ENCODE peak calls at places on chromosomes 16 and 17, in nine cellular contexts. A is MM.1S, M is HCT116, Z is colonic mucosa, C is thoracic aorta, J is tibial artery, N is fibroblast of lung, Y is right atrium auricular region, R is psoas muscle. I is an unnamed sample. For H3K27me3 and H3K4me1, the result is how much of the 10 kb centered on the place peaks cover.

GRCh38 chr17:47305302-47305923 is 18.3 kb upstream of the EFCAB13 start:
- DNase-seq in R (no peak), N (peak), C (no peak), M (no peak), J (no peak), Y (no peak), Z (no peak), A (no peak), I (peak)

GRCh38 chr17:14427914-14428639 is 127.2 kb downstream of the HS3ST3B1 start:
- DNase-seq in A (peak), N (no peak), J (no peak), C (no peak), Y (no peak), Z (no peak), M (no peak), R (no peak), I (no peak)

GRCh38 chr16:65832269-65832668 is 534.2 kb upstream of the CDH5 start:
- DNase-seq in Y (no peak), M (no peak), C (no peak), A (no peak), J (no peak), R (no peak), N (no peak), Z (no peak), I (no peak)

GRCh38 chr17:62653002-62653830 is 25.7 kb downstream of the MRC2 start:
- DNase-seq in Z (peak), C (peak), Y (peak), M (no peak), A (peak), N (peak), R (peak), J (peak), I (peak)

GRCh38 chr17:17054636-17055035 is 12.4 kb downstream of the MPRIP start:
- DNase-seq in A (no peak), M (no peak), N (no peak), J (no peak), R (no peak), C (no peak), Y (no peak), Z (no peak), I (no peak)

GRCh38 chr17:3802461-3803307 is 1.7 kb upstream of the ITGAE start:
- DNase-seq in C (no peak), Z (no peak), N (peak), J (peak), A (no peak), Y (peak), R (no peak), M (no peak), I (no peak)

GRCh38 chr17:60675997-60676396 is 1.7 kb upstream of the BCAS3 start:
- DNase-seq in R (no peak), Y (no peak), C (no peak), Z (no peak), N (no peak), A (no peak), M (no peak), J (no peak), I (no peak)

GRCh38 chr16:86363057-86363490 is 147.3 kb upstream of the FOXF1 start:
- DNase-seq in R (no peak), J (no peak), Z (no peak), C (no peak), N (peak), M (no peak), A (no peak), Y (no peak), I (peak)

GRCh38 chr16:9901-10665 is 43.3 kb downstream of the POLR3K start:
- DNase-seq in R (peak), Y (no peak), N (no peak), M (no peak), C (no peak), Z (no peak), J (no peak), A (no peak), I (no peak)

GRCh38 chr17:52145496-52145895 is 13.0 kb downstream of the CA10 start:
- DNase-seq in M (no peak), R (no peak), A (peak), J (no peak), N (no peak), Z (no peak), C (no peak), Y (no peak), I (no peak)

GRCh38 chr16:77298638-77299360 is 99.6 kb downstream of the SYCE1L start:
- DNase-seq in Z (no peak), A (no peak), Y (peak), J (peak), M (no peak), C (no peak), N (peak), R (no peak), I (no peak)

GRCh38 chr17:78923660-78924453 is 1.3 kb downstream of the TIMP2 start:
- DNase-seq in N (no peak), M (peak), Z (peak), R (peak), J (peak), Y (no peak), A (peak), C (no peak), I (no peak)

GRCh38 chr17:66165537-66166123 is 26.3 kb downstream of the CEP112 start:
- DNase-seq in A (peak), Z (no peak), C (no peak), Y (no peak), N (peak), R (no peak), J (no peak), M (peak), I (no peak)

GRCh38 chr16:84324439-84325262 is 30.0 kb downstream of the WFDC1 start:
- DNase-seq in C (no peak), Y (no peak), Z (no peak), J (no peak), M (no peak), A (no peak), R (no peak), N (no peak), I (no peak)

GRCh38 chr16:67833035-67833417 is 9.1 kb upstream of the THAP11 start:
- DNase-seq in N (peak), Z (peak), R (no peak), A (no peak), J (no peak), M (no peak), Y (no peak), C (no peak), I (peak)

GRCh38 chr16:68434654-68435210 is 13.6 kb downstream of the SMPD3 start:
- DNase-seq in M (no peak), J (no peak), N (no peak), A (no peak), Y (no peak), C (no peak), Z (peak), R (no peak), I (no peak)

GRCh38 chr16:27458196-27458728 is 56.3 kb downstream of the IL21R start:
- DNase-seq in Z (no peak), A (no peak), Y (no peak), J (no peak), R (peak), C (no peak), M (no peak), N (no peak), I (no peak)

GRCh38 chr16:23505180-23505665 is 5.1 kb downstream of the GGA2 start:
- DNase-seq in Y (no peak), M (no peak), Z (no peak), N (no peak), J (no peak), A (no peak), R (no peak), C (no peak), I (no peak)

GRCh38 chr16:2027024-2028010 is 615 bp downstream of the NHERF2 start:
- DNase-seq in J (no peak), N (no peak), C (no peak), A (peak), Y (no peak), Z (no peak), R (no peak), M (no peak), I (no peak)

DNA sequence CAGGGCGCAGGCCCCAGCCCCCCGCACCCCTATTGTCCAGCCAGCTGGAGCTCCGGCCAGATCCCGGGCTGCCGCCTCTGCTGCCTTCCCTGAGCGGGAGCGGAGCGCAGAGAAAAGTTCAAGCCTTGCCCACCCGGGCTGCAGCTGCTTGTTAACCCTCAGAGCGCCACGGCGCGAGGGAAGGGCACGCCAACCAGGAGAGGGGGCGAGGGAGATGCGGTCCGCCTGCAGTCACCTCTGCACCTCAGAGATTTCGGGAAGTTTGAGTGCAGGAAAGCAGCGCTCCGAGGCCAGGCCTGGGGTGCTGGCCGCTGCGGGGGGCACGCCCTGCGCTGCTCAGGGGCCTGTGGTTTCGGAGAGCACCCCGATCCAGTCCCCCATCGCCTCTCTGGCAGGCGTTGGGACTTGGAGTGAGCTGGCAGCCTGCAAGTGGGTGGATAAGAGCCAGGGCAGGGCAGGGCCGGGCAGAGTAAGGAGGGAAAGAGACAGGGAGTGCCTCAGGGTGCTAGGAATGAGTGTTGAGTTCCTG is 1.1 kb downstream of the CDH13 start:
- DNase-seq in N (no peak), Y (no peak), A (no peak), J (peak), R (peak), Z (no peak), M (no peak), C (no peak), I (peak)
- H3K27me3 ChIP-seq in N (under half), Y (under half), A (under half), J (under half), R (under half), Z (under half), M (under half), C (under half), I (under half)

GRCh38 chr16:31473300-31474052 is 1.5 kb downstream of the TGFB1I1 start:
- DNase-seq in M (no peak), A (no peak), N (no peak), Z (peak), C (no peak), R (peak), J (no peak), Y (no peak), I (no peak)

GRCh38 chr16:31471875-31472558 is at the start of gene TGFB1I1:
- DNase-seq in Y (peak), A (no peak), Z (peak), N (peak), M (no peak), J (peak), C (no peak), R (peak), I (peak)

GRCh38 chr16:31474173-31474714 is 2.3 kb downstream of the TGFB1I1 start:
- DNase-seq in M (no peak), N (peak), Y (no peak), A (no peak), J (peak), C (no peak), R (peak), Z (peak), I (no peak)

GRCh38 chr16:31471241-31471874 is 594 bp upstream of the TGFB1I1 start:
- DNase-seq in Y (no peak), R (peak), A (no peak), C (no peak), J (no peak), M (no peak), N (no peak), Z (no peak), I (peak)

DNA sequence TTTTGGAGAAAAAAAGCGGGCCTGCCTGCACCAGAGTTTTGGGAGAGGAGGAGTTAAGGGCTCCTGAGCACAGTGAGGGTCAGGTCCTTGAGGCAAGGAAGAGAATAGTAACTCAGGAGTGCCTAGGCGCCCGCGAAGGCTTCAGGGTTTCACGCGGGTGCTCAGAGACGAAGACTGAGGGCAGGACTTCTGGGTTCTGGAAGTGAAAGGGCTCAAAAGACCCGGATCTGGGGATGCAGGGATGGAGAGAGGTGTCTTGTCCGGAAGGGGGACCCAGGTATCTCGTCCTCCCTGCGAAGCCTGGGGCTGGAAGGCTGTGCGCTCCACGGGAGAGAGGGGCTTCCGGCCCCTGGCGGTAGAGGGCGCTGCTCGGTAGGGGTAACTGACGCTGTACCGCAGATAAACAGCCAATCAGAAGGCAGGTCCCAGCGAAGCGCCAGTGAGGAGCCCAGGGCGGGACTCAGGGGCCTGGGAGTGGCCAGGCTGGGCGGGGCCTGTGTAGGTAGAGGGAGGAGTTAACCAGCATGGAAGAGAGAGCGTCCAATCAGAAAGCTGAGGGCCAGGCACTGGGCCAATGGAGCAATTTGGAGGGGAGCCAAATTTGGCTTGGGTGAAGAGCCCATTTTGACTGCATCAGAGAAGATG is 729 bp downstream of the TGFB1I1 start:
- DNase-seq in M (peak), Y (peak), Z (peak), R (peak), C (peak), N (peak), J (peak), A (no peak), I (peak)
- H3K27ac ChIP-seq in M (peak), Y (peak), Z (peak), R (peak), C (peak), N (peak), J (peak), A (no peak), I (peak)

DNA sequence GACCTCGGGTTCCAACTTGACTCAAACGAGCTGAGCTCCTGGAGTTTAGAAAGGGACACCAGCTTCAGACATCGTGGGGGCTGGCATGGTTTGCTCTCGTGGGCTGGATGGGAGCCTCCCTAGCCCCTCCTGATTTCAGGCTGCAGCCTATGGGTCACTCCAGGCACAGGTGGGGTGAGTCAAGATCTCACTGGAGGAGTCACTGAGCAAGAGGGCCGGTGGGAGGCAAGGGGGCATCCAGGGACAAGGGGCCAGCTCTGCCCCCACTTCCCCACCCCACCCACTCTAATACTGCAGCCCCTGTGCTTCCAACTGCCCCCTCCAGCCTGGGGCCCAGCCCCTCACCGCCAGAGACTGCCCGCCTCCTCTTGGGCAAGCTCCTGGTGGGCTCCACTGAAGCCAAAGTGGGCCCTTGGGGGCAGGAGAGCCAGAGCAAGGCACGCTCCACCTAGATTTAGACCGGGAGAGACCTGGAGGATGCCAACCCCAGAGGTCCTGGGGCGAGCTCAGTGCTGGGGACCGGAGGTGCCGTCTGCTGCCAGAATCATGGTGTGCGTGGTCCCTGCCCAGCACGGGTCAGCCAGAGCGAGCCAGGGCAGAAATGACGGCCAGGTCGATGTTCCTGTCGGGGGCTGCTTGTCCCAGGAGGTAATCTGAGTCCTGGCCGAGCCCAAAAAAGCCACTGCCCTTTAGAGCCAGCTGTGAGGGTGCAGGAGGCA is 6.4 kb downstream of the SLC16A3 start:
- DNase-seq in R (peak), Y (no peak), M (no peak), N (no peak), A (no peak), J (no peak), Z (no peak), C (no peak), I (no peak)
- H3K4me1 ChIP-seq in R (half or more), Y (half or more), M (under half), N (under half), A (under half), J (under half), Z (under half), C (half or more), I (under half)

DNA sequence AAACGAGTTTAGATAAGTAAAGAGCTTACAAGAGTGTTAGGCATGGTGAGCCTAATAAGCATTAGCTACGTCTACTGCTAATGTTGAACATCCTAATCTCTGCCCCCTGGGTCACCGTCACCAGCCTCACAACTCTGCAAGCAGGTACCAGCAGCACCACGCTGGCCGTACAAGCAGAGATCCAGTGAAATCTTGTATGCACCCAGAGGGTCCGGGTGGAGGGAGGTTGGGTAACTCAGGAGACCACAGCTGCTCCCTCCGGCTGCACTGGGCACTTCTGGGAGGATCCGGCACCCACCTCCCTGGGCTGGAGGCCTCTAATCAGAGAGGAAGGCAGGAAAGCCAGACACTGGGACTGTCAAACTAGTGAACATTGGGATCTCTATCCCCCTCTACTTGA is 8.4 kb upstream of the OR1F1 start:
- DNase-seq in J (no peak), R (no peak), N (no peak), Y (no peak), C (no peak), M (no peak), A (no peak), Z (no peak), I (no peak)
- H3K27me3 ChIP-seq in J (under half), R (under half), N (under half), Y (under half), C (under half), M (under half), A (half or more), Z (half or more), I (under half)

GRCh38 chr16:15810949-15811348 is 45.9 kb downstream of the MYH11 start:
- DNase-seq in R (no peak), A (no peak), C (no peak), Z (no peak), Y (no peak), J (no peak), N (no peak), M (no peak), I (no peak)

GRCh38 chr16:15810411-15810810 is 46.4 kb downstream of the MYH11 start:
- DNase-seq in J (no peak), A (no peak), C (no peak), R (no peak), Z (no peak), M (no peak), Y (no peak), N (no peak), I (peak)

GRCh38 chr16:15811778-15812750 is 44.8 kb downstream of the MYH11 start:
- DNase-seq in N (peak), Z (no peak), A (no peak), C (peak), Y (no peak), R (no peak), J (peak), M (no peak), I (peak)

GRCh38 chr16:15808071-15808470 is 48.8 kb downstream of the MYH11 start:
- DNase-seq in N (no peak), R (no peak), Y (no peak), C (no peak), A (no peak), M (no peak), Z (no peak), J (no peak), I (no peak)

DNA sequence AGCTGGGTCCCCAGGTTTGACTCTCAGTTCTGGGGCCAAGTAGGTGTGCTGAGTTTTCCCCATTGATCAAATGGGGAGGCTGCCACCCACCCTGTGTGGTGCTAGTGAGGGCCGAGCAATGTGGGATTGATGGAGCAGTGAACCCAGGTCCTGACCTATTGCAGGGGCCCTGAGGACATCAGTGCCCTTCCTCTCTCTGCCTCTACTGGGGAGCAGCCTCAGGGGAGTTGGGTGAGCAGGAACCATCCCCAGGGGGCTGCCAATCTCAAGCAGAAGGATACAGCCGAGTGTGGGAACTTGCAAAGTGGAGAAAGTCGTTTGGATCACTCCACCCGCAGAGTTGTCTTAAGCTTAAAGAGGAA is 45.4 kb downstream of the MYH11 start:
- DNase-seq in R (no peak), C (no peak), J (no peak), N (no peak), M (no peak), Y (no peak), Z (no peak), A (no peak), I (no peak)
- H3K27ac ChIP-seq in R (peak), C (peak), J (peak), N (peak), M (no peak), Y (peak), Z (no peak), A (no peak), I (no peak)

DNA sequence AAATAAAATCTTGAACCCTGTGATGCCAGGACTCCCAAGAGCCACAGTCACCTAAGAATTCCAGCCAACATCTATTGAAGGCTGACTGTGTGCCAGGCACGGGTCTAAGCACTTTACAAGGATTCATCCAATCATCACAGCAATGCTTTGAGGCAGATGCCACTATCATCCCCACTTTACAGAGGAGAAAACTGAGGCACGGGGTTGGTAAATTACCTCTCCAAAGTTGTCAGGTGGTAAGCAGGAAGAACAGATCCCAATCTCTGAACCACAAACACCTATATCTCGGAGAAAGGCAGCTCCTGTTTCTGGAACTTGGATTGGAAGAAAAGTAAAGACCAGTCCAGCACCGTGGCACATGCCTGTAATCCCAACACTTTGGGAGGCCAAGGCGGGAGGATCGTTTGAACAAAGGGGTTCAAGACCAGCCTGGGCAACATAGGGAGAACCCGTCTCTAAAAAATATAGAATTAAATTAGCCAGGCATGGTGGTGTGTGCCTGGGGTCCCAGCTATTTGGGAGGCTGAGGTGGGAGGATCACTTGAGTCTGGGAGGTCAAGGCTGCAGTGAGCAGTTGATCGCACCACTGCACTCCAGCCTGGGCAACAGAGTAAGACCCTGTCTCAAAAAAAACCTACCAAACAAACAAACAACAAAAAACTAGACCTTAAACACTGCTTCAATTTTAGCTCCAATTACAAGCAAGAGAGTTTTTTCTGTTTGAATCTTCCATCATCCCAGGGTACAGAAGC is 60.7 kb upstream of the SIAH1 start:
- DNase-seq in A (no peak), C (no peak), M (no peak), Z (peak), Y (no peak), J (no peak), N (no peak), R (no peak), I (no peak)
- H3K4me1 ChIP-seq in A (under half), C (under half), M (under half), Z (under half), Y (under half), J (under half), N (under half), R (under half), I (under half)

GRCh38 chr17:39631403-39631802 is 4.7 kb downstream of the PPP1R1B start:
- DNase-seq in A (no peak), J (no peak), R (no peak), N (no peak), M (no peak), C (no peak), Y (no peak), Z (peak), I (no peak)
- H3K27me3 ChIP-seq in A (under half), J (under half), R (under half), N (under half), M (under half), C (under half), Y (under half), Z (under half), I (under half)

GRCh38 chr17:4951486-4951885 is 567 bp downstream of the ENO3 start:
- DNase-seq in Y (no peak), C (no peak), R (peak), Z (no peak), A (no peak), N (no peak), J (no peak), M (no peak), I (no peak)
- H3K27ac ChIP-seq in Y (peak), C (no peak), R (peak), Z (no peak), A (no peak), N (no peak), J (no peak), M (peak), I (peak)

I was measured in SJCRH30.